ENCODE peak calls at places on chromosomes 12 and 14, in four cellular contexts. D is K562, T is HCT116, S is GM12878. X is an unnamed sample.
A peak's percentile ranks its signal among the peaks of the same experiment; 100 is the strongest.

GRCh38 chr14:73764406-73764805 is 50.2 kb upstream of the PNMA1 start:
- DNase-seq in D (no peak), T (no peak), S (no peak), X (no peak)

GRCh38 chr12:28974890-28975289 is 174.2 kb upstream of the FAR2 start:
- DNase-seq in D (no peak), T (no peak), S (no peak), X (no peak)

GRCh38 chr14:64733899-64734298 is 29.7 kb downstream of the PLEKHG3 start:
- DNase-seq in D (no peak), T (no peak), S (no peak), X (no peak)

GRCh38 chr14:95146079-95146771 is 11.1 kb downstream of the DICER1 start:
- DNase-seq in D (no peak), T (no peak), S (no peak), X (no peak)

GRCh38 chr14:71415404-71415690 is 508.1 kb downstream of the PCNX1 start:
- DNase-seq in D (no peak), T (no peak), S (no peak), X (no peak)

GRCh38 chr12:27236498-27236897 is 7.6 kb upstream of the STK38L start:
- DNase-seq in D (peak; percentile 13), T (peak; percentile 13), S (no peak), X (no peak)

GRCh38 chr12:22275847-22276246 is 58.7 kb downstream of the ST8SIA1 start:
- DNase-seq in D (no peak), T (no peak), S (no peak), X (peak; percentile 73)

GRCh38 chr14:51566831-51567582 is 84.7 kb upstream of the FRMD6 start:
- DNase-seq in D (no peak), T (no peak), S (no peak), X (no peak)

GRCh38 chr12:32134144-32134888 is 27.7 kb downstream of the BICD1 start:
- DNase-seq in D (no peak), T (no peak), S (peak; percentile 61), X (no peak)

GRCh38 chr12:86193931-86194330 is 62.3 kb downstream of the MGAT4C start:
- DNase-seq in D (no peak), T (no peak), S (no peak), X (no peak)

GRCh38 chr14:90599748-90600507 is 203.1 kb downstream of the CALM1 start:
- DNase-seq in D (no peak), T (no peak), S (no peak), X (peak; percentile 75)

GRCh38 chr12:101902641-101903040 is 25.3 kb downstream of the DRAM1 start:
- DNase-seq in D (peak; percentile 33), T (no peak), S (no peak), X (no peak)

GRCh38 chr14:68369289-68369925 is 423.5 kb downstream of the ZFP36L1 start:
- DNase-seq in D (no peak), T (no peak), S (peak; percentile 85), X (no peak)

GRCh38 chr14:68145036-68145435 is 325.5 kb downstream of the RAD51B start:
- DNase-seq in D (no peak), T (no peak), S (no peak), X (no peak)

GRCh38 chr12:109098671-109099070 is 1.3 kb downstream of the UNG start:
- DNase-seq in D (no peak), T (no peak), S (no peak), X (no peak)

GRCh38 chr12:103879048-103879692 is 38.1 kb upstream of the NT5DC3 start:
- DNase-seq in D (no peak), T (no peak), S (no peak), X (no peak)

GRCh38 chr14:51562816-51563215 is 88.9 kb upstream of the FRMD6 start:
- DNase-seq in D (no peak), T (no peak), S (no peak), X (no peak)

GRCh38 chr14:58055497-58055896 is 96.5 kb downstream of the ARMH4 start:
- DNase-seq in D (no peak), T (no peak), S (no peak), X (no peak)

GRCh38 chr14:53542692-53543091 is 389.6 kb upstream of the DDHD1 start:
- DNase-seq in D (no peak), T (no peak), S (no peak), X (peak; percentile 22)

GRCh38 chr14:51783765-51784164 is 76.6 kb upstream of the GNG2 start:
- DNase-seq in D (no peak), T (no peak), S (no peak), X (no peak)

GRCh38 chr14:59116984-59117415 is 71.5 kb upstream of the DAAM1 start:
- DNase-seq in D (no peak), T (peak; percentile 89), S (peak; percentile 44), X (no peak)

GRCh38 chr12:79692860-79693605 is 2.3 kb upstream of the PAWR start:
- DNase-seq in D (no peak), T (no peak), S (no peak), X (no peak)

GRCh38 chr12:105418821-105419291 is 88.4 kb downstream of the C12orf75 start:
- DNase-seq in D (no peak), T (no peak), S (no peak), X (no peak)

GRCh38 chr12:105419606-105420005 is 89.1 kb downstream of the C12orf75 start:
- DNase-seq in D (no peak), T (no peak), S (no peak), X (no peak)

GRCh38 chr12:105420046-105420445 is 89.6 kb downstream of the C12orf75 start:
- DNase-seq in D (no peak), T (no peak), S (no peak), X (no peak)

GRCh38 chr12:105423237-105423636 is 92.7 kb downstream of the C12orf75 start:
- DNase-seq in D (no peak), T (no peak), S (no peak), X (no peak)

DNA sequence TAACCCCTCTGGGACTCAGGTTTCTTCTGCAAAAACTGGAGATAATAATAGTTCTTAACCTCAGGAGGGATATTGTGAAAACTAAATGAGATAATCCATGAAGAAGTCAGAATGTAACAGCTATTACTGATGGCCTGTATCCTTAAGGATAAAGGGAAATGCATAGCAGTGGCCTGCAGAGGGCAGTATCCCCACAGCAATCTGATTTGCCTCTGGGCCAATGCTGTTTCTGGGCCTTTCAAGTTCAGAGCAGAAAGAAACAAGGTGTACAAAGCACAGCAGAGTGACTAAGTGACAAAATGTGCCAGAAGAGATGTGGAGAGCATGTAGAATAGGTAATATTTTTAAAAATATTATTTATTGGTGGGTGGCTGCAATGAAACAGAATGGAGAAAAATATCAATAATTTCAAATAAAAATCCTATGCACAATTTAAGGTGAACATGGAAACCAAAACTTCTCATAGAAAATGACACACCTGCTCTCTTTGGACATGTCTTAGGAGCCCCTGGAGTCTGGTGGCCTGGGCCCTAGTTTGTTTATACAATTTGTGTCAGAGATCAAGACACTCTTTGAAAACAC is 90.3 kb downstream of the C12orf75 start:
- DNase-seq in D (peak; percentile 70), T (peak; percentile 45), S (peak; percentile 7), X (peak; percentile 85)
- TF ChIP-seq JUND in D (no peak), T (no peak), S (no peak), X (no peak)

GRCh38 chr12:132028111-132028510 is 78.4 kb downstream of the EP400 start:
- DNase-seq in D (no peak), T (no peak), S (no peak), X (no peak)

GRCh38 chr12:132027636-132028035 is 77.9 kb downstream of the EP400 start:
- DNase-seq in D (no peak), T (no peak), S (no peak), X (no peak)

GRCh38 chr12:132029503-132030300 is 80.0 kb downstream of the EP400 start:
- DNase-seq in D (no peak), T (no peak), S (no peak), X (no peak)

GRCh38 chr12:132033627-132034026 is 83.9 kb downstream of the EP400 start:
- DNase-seq in D (no peak), T (no peak), S (no peak), X (no peak)

DNA sequence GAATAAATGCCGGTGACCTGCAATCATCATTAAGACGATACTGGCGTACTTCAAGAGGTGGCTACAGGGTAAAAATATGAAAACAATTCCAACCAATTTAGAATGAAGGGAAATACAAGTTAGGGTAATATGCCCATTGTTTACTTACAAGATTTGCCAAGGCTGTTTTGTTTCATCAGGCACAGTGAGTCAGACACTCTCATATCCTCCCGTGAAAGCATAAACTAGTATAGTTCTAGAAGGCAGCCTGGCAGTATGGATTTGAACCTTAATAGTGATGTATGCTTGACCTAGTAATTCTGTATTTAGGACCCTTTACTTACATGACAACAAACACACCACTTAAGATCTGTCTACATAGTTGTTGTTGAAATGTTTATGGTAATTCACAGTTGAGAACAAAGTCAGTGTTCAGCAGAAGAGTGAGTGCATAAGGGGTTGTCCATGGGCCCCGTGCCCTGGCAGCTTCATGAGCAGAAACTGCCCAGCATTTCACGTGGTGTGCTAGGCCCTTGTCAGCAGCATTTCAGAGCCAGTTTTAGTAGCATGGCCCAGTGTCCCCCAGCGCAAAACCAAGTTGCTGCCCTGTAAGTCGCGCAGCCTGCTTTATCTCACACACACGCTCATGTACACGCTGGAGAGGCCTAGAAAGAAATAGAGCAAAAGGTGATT is 80.8 kb downstream of the EP400 start:
- DNase-seq in D (no peak), T (no peak), S (no peak), X (no peak)
- TF ChIP-seq JUND in D (no peak), T (no peak), S (no peak), X (no peak)

GRCh38 chr12:132360906-132361777 is 31.8 kb upstream of the GALNT9 start:
- DNase-seq in D (no peak), T (no peak), S (no peak), X (no peak)
- TF ChIP-seq JUND in D (no peak), T (no peak), S (no peak), X (no peak)

DNA sequence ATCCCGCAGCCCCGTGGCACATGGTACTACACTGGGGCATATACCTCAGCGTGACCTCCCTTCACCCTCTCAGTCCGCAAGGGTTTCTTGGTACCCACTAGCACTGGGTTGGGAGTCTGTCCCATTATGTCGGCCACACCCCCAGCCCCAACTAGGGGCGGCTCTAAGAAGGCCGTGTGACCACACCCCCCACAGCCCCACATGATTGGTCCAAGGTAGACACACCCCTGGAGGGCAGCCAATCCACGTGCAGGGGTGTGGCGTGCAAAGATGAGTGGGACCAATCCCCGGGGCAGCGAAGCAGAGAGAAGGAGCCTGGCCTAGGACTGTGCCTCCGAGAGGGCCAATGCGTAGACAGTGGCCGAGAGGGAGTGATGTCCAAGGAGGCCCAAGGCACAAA is 34.6 kb upstream of the BEGAIN start:
- DNase-seq in D (peak; percentile 82), T (peak; percentile 15), S (no peak), X (peak; percentile 64)
- TF ChIP-seq JUND in D (no peak), T (no peak), S (no peak), X (no peak)

GRCh38 chr14:32258574-32258973 is 55.5 kb upstream of the RNU6-8 start:
- DNase-seq in D (peak; percentile 11), T (no peak), S (no peak), X (no peak)
- TF ChIP-seq JUND in D (no peak), T (no peak), S (no peak), X (no peak)